ENCODE peak calls at places on chromosomes 7 and 10, in four cellular contexts. D is IMR-90, W is H9, K is H1. M is an unnamed sample.

GRCh38 chr10:58385784-58386112 is 538 bp downstream of the TFAM start:
- DNase-seq in D (peak; percentile 17), K (no peak), W (peak; percentile 47), M (peak; percentile 68)

GRCh38 chr10:16612148-16612742 is 90.6 kb upstream of the C1QL3 start:
- DNase-seq in D (peak; percentile 46), W (peak; percentile 48), K (no peak), M (peak; percentile 71)

GRCh38 chr7:158572000-158572828 is 15.4 kb downstream of the PTPRN2 start:
- DNase-seq in W (no peak), D (no peak), K (no peak), M (peak; percentile 30)

GRCh38 chr7:157715938-157716280 is 379.1 kb downstream of the DNAJB6 start:
- DNase-seq in K (no peak), W (no peak), D (no peak), M (no peak)

GRCh38 chr7:52209658-52210057 is 825.8 kb upstream of the POM121L12 start:
- DNase-seq in W (no peak), D (no peak), K (no peak), M (no peak)

GRCh38 chr10:104893711-104894110 is 252.6 kb downstream of the SORCS3 start:
- DNase-seq in K (no peak), W (no peak), D (no peak), M (no peak)

GRCh38 chr10:117254774-117255735 is 14.1 kb downstream of the SLC18A2 start:
- DNase-seq in K (no peak), W (no peak), D (no peak), M (no peak)

GRCh38 chr7:32569388-32570289 is 74.3 kb downstream of the AVL9 start:
- DNase-seq in D (no peak), K (no peak), W (no peak), M (no peak)

GRCh38 chr10:2856598-2856997 is 210.8 kb upstream of the PFKP start:
- DNase-seq in D (no peak), W (no peak), K (no peak), M (no peak)

GRCh38 chr10:97798958-97799565 is 27.3 kb upstream of the SFRP5 start:
- DNase-seq in K (no peak), D (no peak), W (no peak), M (no peak)

GRCh38 chr10:35493196-35494118 is 111.7 kb upstream of the GJD4 start:
- DNase-seq in K (no peak), D (peak; percentile 17), W (no peak), M (no peak)

GRCh38 chr7:19177269-19177668 is 32.0 kb upstream of the FERD3L start:
- DNase-seq in D (no peak), K (no peak), W (no peak), M (no peak)

GRCh38 chr7:47846117-47846836 is 102.0 kb downstream of the PKD1L1 start:
- DNase-seq in D (peak; percentile 49), W (no peak), K (no peak), M (no peak)

GRCh38 chr10:52438119-52438518 is 124.0 kb downstream of the DKK1 start:
- DNase-seq in D (no peak), W (no peak), K (no peak), M (no peak)

GRCh38 chr7:134865001-134865845 is 85.8 kb downstream of the CALD1 start:
- DNase-seq in K (no peak), W (no peak), D (peak; percentile 76), M (peak; percentile 84)

GRCh38 chr7:115600196-115600595 is 430.4 kb downstream of the TFEC start:
- DNase-seq in W (no peak), D (peak; percentile 28), K (no peak), M (no peak)

GRCh38 chr7:2072798-2073197 is 159.9 kb downstream of the MAD1L1 start:
- DNase-seq in D (no peak), W (no peak), K (no peak), M (no peak)
- H3K4me2 ChIP-seq in D (no peak overlapping the region), W (no peak overlapping the region), K (no peak overlapping the region), M (no peak overlapping the region)

GRCh38 chr7:105637755-105638154 is 56.5 kb upstream of the EFCAB10 start:
- DNase-seq in W (no peak), K (no peak), D (no peak), M (no peak)

GRCh38 chr7:105638324-105638723 is 57.0 kb upstream of the EFCAB10 start:
- DNase-seq in D (no peak), K (no peak), W (no peak), M (no peak)

GRCh38 chr7:105638942-105639495 is 57.7 kb upstream of the EFCAB10 start:
- DNase-seq in D (no peak), K (peak; percentile 80), W (peak; percentile 83), M (peak; percentile 89)

GRCh38 chr7:105641236-105641810 is 60.0 kb upstream of the EFCAB10 start:
- DNase-seq in D (no peak), W (no peak), K (no peak), M (no peak)

DNA sequence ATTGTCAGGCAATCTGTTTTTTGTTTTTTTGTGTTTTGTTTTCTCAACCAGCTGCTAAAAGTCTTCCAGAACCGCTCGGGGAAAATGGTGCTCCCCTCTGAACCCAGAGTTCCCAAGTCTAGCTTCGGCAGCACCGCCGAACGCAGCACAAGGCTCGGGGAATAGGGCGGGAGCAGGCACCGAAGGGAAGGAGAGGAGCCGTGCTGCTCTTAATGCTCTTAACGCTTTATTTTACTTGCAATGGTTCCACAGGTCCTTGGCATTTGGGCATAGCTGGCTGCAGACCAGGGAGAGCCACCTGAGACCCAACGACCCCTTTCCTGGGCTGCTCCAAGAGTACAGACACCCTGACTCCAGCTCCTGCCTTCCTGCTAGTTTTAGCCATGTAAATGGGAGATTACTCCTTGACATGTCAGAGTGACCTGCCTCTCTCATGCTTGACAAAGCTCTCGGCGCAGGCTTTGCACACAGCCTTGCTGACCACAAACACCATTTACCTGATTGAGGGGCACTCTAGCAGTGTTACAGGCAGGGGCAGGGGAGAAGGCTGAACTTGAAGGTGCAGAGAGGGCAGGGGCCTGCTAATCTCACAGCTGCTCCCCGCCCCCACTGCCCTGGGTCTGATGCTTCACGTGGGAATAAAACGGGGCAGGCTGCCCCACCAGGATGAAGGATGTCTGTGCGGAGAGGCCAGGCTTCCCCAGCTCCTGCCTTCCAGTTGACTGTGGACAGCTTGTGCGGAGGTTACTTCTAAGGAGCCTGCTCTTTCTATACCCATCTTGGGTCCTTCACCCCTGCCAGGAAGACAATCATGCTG is 58.6 kb upstream of the EFCAB10 start:
- DNase-seq in K (peak; percentile 75), W (peak; percentile 59), D (no peak), M (no peak)
- H3K23ac ChIP-seq in K (no peak overlapping the region), W (no peak overlapping the region), D (no peak overlapping the region), M (no peak overlapping the region)

GRCh38 chr10:98920362-98920761 is 315.3 kb downstream of the HPSE2 start:
- DNase-seq in D (peak; percentile 4), K (no peak), W (no peak), M (no peak)

GRCh38 chr10:98919899-98920298 is 315.8 kb downstream of the HPSE2 start:
- DNase-seq in K (no peak), D (peak; percentile 68), W (no peak), M (no peak)

GRCh38 chr10:98921381-98921780 is 314.3 kb downstream of the HPSE2 start:
- DNase-seq in D (no peak), K (no peak), W (no peak), M (no peak)

GRCh38 chr10:98917828-98918227 is 317.8 kb downstream of the HPSE2 start:
- DNase-seq in K (no peak), W (no peak), D (peak; percentile 3), M (no peak)

DNA sequence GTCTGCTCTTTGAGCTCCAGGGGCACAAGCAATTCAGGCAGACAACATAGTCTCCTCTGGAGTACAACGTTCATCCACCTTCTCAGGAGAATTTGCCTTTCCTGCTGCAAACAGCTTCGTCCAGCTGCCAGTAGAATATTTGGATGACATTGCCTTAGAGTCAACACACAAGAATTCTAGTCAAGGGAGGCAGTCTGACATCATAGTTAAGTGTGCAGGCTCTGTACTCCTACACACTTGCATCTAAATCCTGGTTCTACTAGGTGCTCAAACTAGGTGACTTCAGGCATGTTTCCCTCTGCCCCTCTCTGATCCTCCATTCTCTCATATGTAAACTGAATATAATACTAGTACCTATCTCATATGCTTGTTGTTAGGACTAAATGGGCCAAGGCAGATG is 314.8 kb downstream of the HPSE2 start:
- DNase-seq in D (peak; percentile 84), K (no peak), W (no peak), M (no peak)
- H3K56ac ChIP-seq in D (no peak overlapping the region), K (no peak overlapping the region), W (no peak overlapping the region), M (no peak overlapping the region)

GRCh38 chr7:133853706-133854276 is 273.3 kb upstream of the LRGUK start:
- DNase-seq in D (peak; percentile 90), K (peak; percentile 71), W (peak; percentile 63), M (peak; percentile 77)
- H3K4me2 ChIP-seq in D (peak overlapping the region; percentile 36), K (no peak overlapping the region), W (no peak overlapping the region), M (no peak overlapping the region)

DNA sequence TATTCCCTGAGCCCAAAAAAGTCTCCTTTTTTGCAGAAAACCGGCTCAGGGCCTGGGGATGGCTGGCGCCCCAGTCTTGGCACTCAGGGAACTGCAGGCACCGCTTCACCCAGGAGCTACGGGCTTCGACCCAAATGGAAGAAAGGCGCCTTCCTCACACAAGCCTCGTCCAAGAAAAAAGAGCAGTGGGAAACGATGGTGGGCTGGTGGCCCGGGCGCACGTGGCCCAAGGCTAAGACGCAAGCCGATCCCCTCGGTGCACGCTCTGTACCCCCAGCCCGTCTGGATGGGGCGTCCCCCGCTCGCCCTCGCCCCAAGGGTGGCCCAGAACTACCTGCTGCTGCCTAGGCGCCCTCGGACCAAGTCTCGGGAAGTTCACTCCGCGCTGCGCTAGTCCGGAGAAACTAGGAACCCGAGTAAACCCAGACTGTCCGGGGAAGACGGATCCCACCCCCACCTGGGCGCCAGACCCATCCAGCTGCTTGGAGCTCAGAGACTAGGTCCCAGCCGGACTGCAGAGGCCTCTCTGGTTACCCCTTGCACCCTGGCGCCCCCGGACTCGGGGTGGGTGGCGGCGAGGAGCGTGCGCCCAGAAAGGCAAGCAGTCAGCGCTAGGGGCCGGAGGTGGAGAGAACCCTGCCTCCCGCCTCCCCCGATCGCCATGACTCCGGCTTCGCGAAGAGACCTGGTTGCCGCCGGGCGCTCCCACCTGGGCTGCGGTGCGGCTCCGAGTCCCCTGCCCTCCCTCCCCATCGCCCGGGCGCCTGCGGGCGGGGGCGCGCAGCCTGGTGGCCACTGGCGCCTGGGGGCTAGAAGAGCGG is 76.4 kb downstream of the CALN1 start:
- DNase-seq in W (peak; percentile 70), K (peak; percentile 79), D (no peak), M (peak; percentile 71)
- H3K23ac ChIP-seq in W (no peak overlapping the region), K (no peak overlapping the region), D (no peak overlapping the region), M (peak overlapping the region; percentile 94)

GRCh38 chr10:59926086-59926485 is 19.7 kb upstream of the CCDC6 start:
- DNase-seq in K (no peak), D (no peak), W (no peak), M (no peak)

DNA sequence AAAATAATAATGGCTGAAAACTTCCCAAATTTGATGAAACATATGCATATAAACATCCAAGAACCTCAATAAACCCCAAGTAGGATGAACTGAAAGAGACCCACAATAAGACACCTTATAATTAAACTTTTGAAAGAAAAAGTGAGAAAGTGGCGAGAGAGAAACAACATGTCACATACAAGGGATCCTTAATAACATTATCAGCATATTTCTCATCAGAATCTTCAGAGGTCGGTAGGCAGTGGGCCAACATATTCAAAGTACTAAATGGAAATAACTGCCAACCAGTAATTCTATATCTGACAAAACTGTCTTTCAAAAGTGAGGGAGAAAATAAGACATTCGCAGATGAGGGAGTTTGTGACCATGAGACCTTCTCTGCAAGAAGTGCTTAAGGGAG is 16.6 kb upstream of the CCDC6 start:
- DNase-seq in K (no peak), D (no peak), W (no peak), M (no peak)
- H3K56ac ChIP-seq in K (no peak overlapping the region), D (no peak overlapping the region), W (no peak overlapping the region), M (no peak overlapping the region)